ENCODE peak calls at places on chromosome 13, in seven cellular contexts. D is GM23248; R is stimulated activated CD8-positive, alpha-beta memory T cell treated with anti-CD3 and anti-CD28 coated beads, Interleukin-15, amount 100 ng/mL, for 1 hour; M is AG20443; G is stimulated activated naive CD8-positive, alpha-beta T cell treated with anti-CD3 and anti-CD28 coated beads, Interleukin-15, amount 100 ng/mL, for 72 hours; W is HS-5; I is lower lobe of right lung. V is an unnamed sample.

GRCh38 chr13:62014299-62014698 is 598.6 kb upstream of the PCDH20 start:
- DNase-seq in D (no peak), R (no peak), G (no peak), I (no peak), M (no peak), W (peak), V (no peak)

GRCh38 chr13:27022571-27023311 is 148.9 kb downstream of the USP12 start:
- DNase-seq in D (no peak), W (no peak), M (no peak), G (no peak), R (no peak), I (no peak), V (peak)

GRCh38 chr13:20715340-20715732 is 11.8 kb downstream of the IL17D start:
- DNase-seq in R (no peak), D (peak), G (no peak), W (no peak), M (no peak), I (no peak), V (no peak)

GRCh38 chr13:39451860-39452301 is 151.1 kb downstream of the LHFPL6 start:
- DNase-seq in M (no peak), R (no peak), I (no peak), W (no peak), D (no peak), G (no peak), V (no peak)

GRCh38 chr13:111449041-111449440 is 128.6 kb downstream of the TEX29 start:
- DNase-seq in M (no peak), D (no peak), G (no peak), I (no peak), R (no peak), W (no peak), V (peak)

GRCh38 chr13:77351326-77351725 is 24.4 kb upstream of the MYCBP2 start:
- DNase-seq in M (no peak), G (no peak), W (no peak), I (no peak), R (no peak), D (no peak), V (peak)

GRCh38 chr13:52851153-52851962 is 2.9 kb upstream of the PCDH8 start:
- DNase-seq in D (peak), W (no peak), G (peak), R (no peak), M (peak), I (peak), V (peak)

GRCh38 chr13:72181661-72182060 is 314.7 kb upstream of the DACH1 start:
- DNase-seq in M (no peak), G (no peak), I (no peak), R (no peak), D (no peak), W (no peak), V (no peak)

GRCh38 chr13:40445557-40445990 is 220.9 kb downstream of the FOXO1 start:
- DNase-seq in D (no peak), R (no peak), I (peak), G (no peak), M (no peak), W (peak), V (peak)

GRCh38 chr13:98650376-98651107 is 73.6 kb upstream of the STK24 start:
- DNase-seq in G (no peak), M (no peak), D (no peak), I (peak), W (no peak), R (no peak), V (peak)

GRCh38 chr13:114127473-114128347 is 4.7 kb downstream of the RASA3 start:
- DNase-seq in M (no peak), I (no peak), G (no peak), R (no peak), W (no peak), D (no peak), V (no peak)

GRCh38 chr13:32426191-32426980 is 1.5 kb downstream of the N4BP2L1 start:
- DNase-seq in M (peak), R (no peak), G (peak), W (no peak), I (no peak), D (peak), V (peak)

GRCh38 chr13:85755123-85755522 is 44.1 kb downstream of the SLITRK6 start:
- DNase-seq in I (no peak), D (no peak), G (no peak), M (no peak), R (no peak), W (no peak), V (no peak)

V was measured in Ammon's horn.